ENCODE peak calls at places on chromosomes 3 and 15, in ten cellular contexts. D, K, A, H, M, L, I, C, J and O are unnamed samples. For H3K27me3, the result is how much of the 10 kb centered on the place peaks cover.

GRCh38 chr15:60804986-60805949 is 326.3 kb upstream of the ICE2 start:
- DNase-seq in K (no peak), A (peak), J (no peak), C (peak), H (no peak), L (no peak), I (no peak), M (no peak), D (peak), O (no peak)

GRCh38 chr3:129233538-129233937 is 15.9 kb upstream of the COPG1 start:
- DNase-seq in J (peak), A (peak), I (no peak), M (peak), H (no peak), C (no peak), K (no peak), D (no peak), L (no peak), O (no peak)

GRCh38 chr3:113695818-113696645 is at the start of gene USF3:
- DNase-seq in A (peak), D (peak), C (peak), I (peak), J (peak), M (peak), H (peak), K (peak), L (peak), O (peak)

GRCh38 chr3:52023860-52024764 is 28.4 kb upstream of the RPL29 start:
- DNase-seq in M (no peak), K (no peak), L (no peak), I (no peak), C (no peak), A (no peak), D (no peak), J (no peak), H (no peak), O (no peak)

GRCh38 chr3:30649572-30650310 is 43.3 kb downstream of the TGFBR2 start:
- DNase-seq in K (no peak), L (no peak), A (no peak), J (no peak), H (no peak), I (no peak), D (no peak), M (no peak), C (peak), O (no peak)

GRCh38 chr15:31024330-31024729 is 32.9 kb upstream of the MTMR10 start:
- DNase-seq in J (no peak), I (no peak), A (no peak), C (peak), M (no peak), L (no peak), K (no peak), H (no peak), D (no peak), O (no peak)

GRCh38 chr3:33660035-33660434 is 58.0 kb downstream of the CLASP2 start:
- DNase-seq in D (no peak), L (no peak), J (no peak), A (no peak), M (no peak), I (no peak), H (no peak), C (no peak), K (no peak), O (no peak)

GRCh38 chr3:49671291-49672288 is 2.6 kb upstream of the APEH start:
- DNase-seq in I (peak), A (peak), C (peak), L (peak), J (no peak), K (no peak), M (peak), D (peak), H (peak), O (peak)

GRCh38 chr3:49790626-49791411 is 4.5 kb upstream of the IP6K1 start:
- DNase-seq in J (no peak), H (no peak), A (no peak), C (no peak), I (no peak), K (no peak), D (no peak), M (no peak), L (no peak), O (no peak)

DNA sequence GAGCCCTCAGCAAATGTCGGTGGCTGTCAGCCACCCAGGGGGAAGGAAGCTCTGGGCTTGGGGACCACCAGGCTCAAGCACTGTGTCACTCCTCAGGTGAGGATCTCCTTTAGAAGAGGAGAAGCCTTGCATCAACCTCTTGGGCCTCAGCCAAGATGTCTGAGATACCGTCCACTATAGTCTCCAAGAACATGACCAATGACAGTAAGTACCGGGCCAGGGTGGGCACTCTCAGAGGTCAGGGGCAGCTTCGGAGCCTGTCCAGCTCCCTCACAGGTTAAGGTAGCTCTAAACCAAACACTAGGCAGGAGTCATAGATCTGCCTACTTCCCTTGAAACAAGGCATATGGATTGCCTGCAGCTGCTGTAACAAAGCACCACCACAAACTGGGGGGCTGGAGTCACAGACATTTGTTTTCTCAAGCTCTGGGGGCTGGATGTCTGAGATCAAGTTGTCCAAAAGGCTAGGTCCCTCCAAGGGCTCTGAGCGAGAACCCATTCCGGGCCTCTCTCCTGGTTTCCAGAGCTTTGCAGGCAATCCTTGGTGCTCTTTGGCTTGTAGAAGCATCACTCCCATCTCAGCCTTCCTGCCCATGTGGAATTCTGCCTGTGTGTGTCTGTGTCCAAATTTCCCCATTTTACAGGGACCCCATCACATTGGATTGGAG is 1.3 kb downstream of the CFAP100 start:
- DNase-seq in A (no peak), M (no peak), K (no peak), J (no peak), I (no peak), D (peak), C (no peak), L (no peak), H (no peak), O (no peak)
- H3K27ac ChIP-seq in A (no peak), M (no peak), K (no peak), J (no peak), I (no peak), D (no peak), C (no peak), L (no peak), H (no peak), O (no peak)

GRCh38 chr3:55584716-55585368 is 97.7 kb upstream of the WNT5A start:
- DNase-seq in C (no peak), H (no peak), K (no peak), D (no peak), A (no peak), L (no peak), I (no peak), J (no peak), M (no peak), O (no peak)
- H3K27me3 ChIP-seq in C (under half), H (under half), K (under half), D (under half), A (under half), L (under half), I (under half), J (under half), M (under half), O (under half)

GRCh38 chr3:169241928-169242751 is 421.4 kb downstream of the MECOM start:
- DNase-seq in H (no peak), A (peak), M (no peak), L (peak), J (peak), K (peak), I (no peak), C (peak), D (peak), O (no peak)
- H3K4me3 ChIP-seq in H (peak), A (peak), M (peak), L (peak), J (peak), K (no peak), I (no peak), C (peak), D (peak), O (no peak)

DNA sequence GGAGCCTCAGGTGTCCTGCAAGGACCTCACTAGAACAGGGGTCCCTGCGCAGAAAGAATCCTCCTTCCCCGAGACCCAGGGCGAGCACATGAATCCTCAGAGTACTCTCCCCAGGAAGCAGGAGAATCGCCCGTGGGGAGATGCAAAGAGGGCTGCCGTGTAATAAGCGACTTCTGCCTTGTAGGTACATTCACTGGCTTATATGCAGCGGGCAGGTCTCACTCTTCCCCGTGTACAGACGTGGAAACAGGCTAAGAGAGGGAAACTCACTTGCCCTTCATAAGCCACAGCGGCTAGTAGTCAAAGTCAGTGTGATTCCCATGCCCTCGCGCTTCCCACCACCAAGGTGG is 391 bp downstream of the PIF1 start:
- DNase-seq in L (no peak), D (no peak), I (no peak), K (no peak), H (no peak), M (no peak), A (no peak), C (no peak), J (no peak), O (no peak)
- H3K27ac ChIP-seq in L (no peak), D (no peak), I (no peak), K (no peak), H (no peak), M (no peak), A (no peak), C (peak), J (no peak), O (no peak)

GRCh38 chr15:72313448-72313840 is 6.5 kb downstream of the CELF6 start:
- DNase-seq in K (no peak), D (no peak), L (no peak), A (no peak), C (no peak), M (no peak), H (no peak), J (no peak), I (no peak), O (no peak)
- H3K27me3 ChIP-seq in K (under half), D (under half), L (under half), A (under half), C (under half), M (under half), H (under half), J (under half), I (under half), O (under half)